ENCODE peak calls at places on chromosomes 11 and 22, in ten cellular contexts. One of them, this sample, is unnamed.

GRCh38 chr11:3132831-3133455 is 32.2 kb downstream of the OSBPL5 start:
- DNase-seq in astrocyte of the spinal cord: no peak
- DNase-seq in brain microvascular endothelial cell: no peak
- DNase-seq in stimulated activated CD4-positive, alpha-beta T cell treated with anti-CD3 and anti-CD28 coated beads, Interleukin-2, amount 100 ng/mL, for 48 hours: no peak
- DNase-seq in PC-9: no peak
- DNase-seq in cerebellar cortex: no peak
- DNase-seq in activated CD8-positive, alpha-beta T cell treated with anti-CD3 and anti-CD28 coated beads, Interleukin-2, amount 10 ng/mL, durations not matched to agents 7 days and 5 days: no peak
- DNase-seq in small intestine: no peak
- DNase-seq in fibroblast of pulmonary artery: no peak
- DNase-seq in KG1: no peak
- DNase-seq in this sample: no peak

GRCh38 chr11:134474942-134475341 is 62.9 kb upstream of the B3GAT1 start:
- DNase-seq in brain microvascular endothelial cell: no peak
- DNase-seq in activated CD8-positive, alpha-beta T cell treated with anti-CD3 and anti-CD28 coated beads, Interleukin-2, amount 10 ng/mL, durations not matched to agents 7 days and 5 days: no peak
- DNase-seq in KG1: no peak
- DNase-seq in astrocyte of the spinal cord: no peak
- DNase-seq in stimulated activated CD4-positive, alpha-beta T cell treated with anti-CD3 and anti-CD28 coated beads, Interleukin-2, amount 100 ng/mL, for 48 hours: no peak
- DNase-seq in PC-9: no peak
- DNase-seq in cerebellar cortex: no peak
- DNase-seq in small intestine: no peak
- DNase-seq in fibroblast of pulmonary artery: no peak
- DNase-seq in this sample: no peak

GRCh38 chr11:64759722-64760719 is at the start of gene PYGM:
- DNase-seq in small intestine: no peak
- DNase-seq in cerebellar cortex: peak; percentile 88
- DNase-seq in PC-9: no peak
- DNase-seq in astrocyte of the spinal cord: no peak
- DNase-seq in fibroblast of pulmonary artery: peak; percentile 60
- DNase-seq in brain microvascular endothelial cell: peak; percentile 16
- DNase-seq in stimulated activated CD4-positive, alpha-beta T cell treated with anti-CD3 and anti-CD28 coated beads, Interleukin-2, amount 100 ng/mL, for 48 hours: no peak
- DNase-seq in activated CD8-positive, alpha-beta T cell treated with anti-CD3 and anti-CD28 coated beads, Interleukin-2, amount 10 ng/mL, durations not matched to agents 7 days and 5 days: no peak
- DNase-seq in KG1: no peak
- DNase-seq in this sample: no peak

GRCh38 chr11:102560555-102561011 is 30.0 kb upstream of the MMP7 start:
- DNase-seq in fibroblast of pulmonary artery: peak; percentile 57
- DNase-seq in activated CD8-positive, alpha-beta T cell treated with anti-CD3 and anti-CD28 coated beads, Interleukin-2, amount 10 ng/mL, durations not matched to agents 7 days and 5 days: peak; percentile 55
- DNase-seq in astrocyte of the spinal cord: peak; percentile 88
- DNase-seq in small intestine: peak; percentile 45
- DNase-seq in cerebellar cortex: peak; percentile 3
- DNase-seq in brain microvascular endothelial cell: peak; percentile 38
- DNase-seq in KG1: peak; percentile 90
- DNase-seq in PC-9: no peak
- DNase-seq in stimulated activated CD4-positive, alpha-beta T cell treated with anti-CD3 and anti-CD28 coated beads, Interleukin-2, amount 100 ng/mL, for 48 hours: no peak
- DNase-seq in this sample: peak; percentile 85

GRCh38 chr22:28017859-28018258 is 98.8 kb upstream of the PITPNB start:
- DNase-seq in stimulated activated CD4-positive, alpha-beta T cell treated with anti-CD3 and anti-CD28 coated beads, Interleukin-2, amount 100 ng/mL, for 48 hours: no peak
- DNase-seq in astrocyte of the spinal cord: no peak
- DNase-seq in KG1: no peak
- DNase-seq in PC-9: no peak
- DNase-seq in activated CD8-positive, alpha-beta T cell treated with anti-CD3 and anti-CD28 coated beads, Interleukin-2, amount 10 ng/mL, durations not matched to agents 7 days and 5 days: no peak
- DNase-seq in fibroblast of pulmonary artery: no peak
- DNase-seq in cerebellar cortex: no peak
- DNase-seq in small intestine: no peak
- DNase-seq in brain microvascular endothelial cell: no peak
- DNase-seq in this sample: no peak

GRCh38 chr11:27427183-27427980 is 45.2 kb downstream of the LGR4 start:
- DNase-seq in fibroblast of pulmonary artery: peak; percentile 77
- DNase-seq in stimulated activated CD4-positive, alpha-beta T cell treated with anti-CD3 and anti-CD28 coated beads, Interleukin-2, amount 100 ng/mL, for 48 hours: no peak
- DNase-seq in KG1: no peak
- DNase-seq in small intestine: peak; percentile 58
- DNase-seq in cerebellar cortex: no peak
- DNase-seq in PC-9: no peak
- DNase-seq in activated CD8-positive, alpha-beta T cell treated with anti-CD3 and anti-CD28 coated beads, Interleukin-2, amount 10 ng/mL, durations not matched to agents 7 days and 5 days: no peak
- DNase-seq in brain microvascular endothelial cell: no peak
- DNase-seq in astrocyte of the spinal cord: peak; percentile 38
- DNase-seq in this sample: no peak

GRCh38 chr11:26079966-26080365 is 252.0 kb upstream of the ANO3 start:
- DNase-seq in PC-9: no peak
- DNase-seq in astrocyte of the spinal cord: no peak
- DNase-seq in KG1: no peak
- DNase-seq in stimulated activated CD4-positive, alpha-beta T cell treated with anti-CD3 and anti-CD28 coated beads, Interleukin-2, amount 100 ng/mL, for 48 hours: no peak
- DNase-seq in brain microvascular endothelial cell: no peak
- DNase-seq in activated CD8-positive, alpha-beta T cell treated with anti-CD3 and anti-CD28 coated beads, Interleukin-2, amount 10 ng/mL, durations not matched to agents 7 days and 5 days: no peak
- DNase-seq in cerebellar cortex: no peak
- DNase-seq in fibroblast of pulmonary artery: no peak
- DNase-seq in small intestine: no peak
- DNase-seq in this sample: no peak

GRCh38 chr11:304915-305833 is 2.4 kb upstream of the IFITM2 start:
- DNase-seq in brain microvascular endothelial cell: peak; percentile 59
- DNase-seq in small intestine: no peak
- DNase-seq in cerebellar cortex: peak; percentile 73
- DNase-seq in PC-9: peak; percentile 54
- DNase-seq in stimulated activated CD4-positive, alpha-beta T cell treated with anti-CD3 and anti-CD28 coated beads, Interleukin-2, amount 100 ng/mL, for 48 hours: no peak
- DNase-seq in astrocyte of the spinal cord: peak; percentile 81
- DNase-seq in activated CD8-positive, alpha-beta T cell treated with anti-CD3 and anti-CD28 coated beads, Interleukin-2, amount 10 ng/mL, durations not matched to agents 7 days and 5 days: peak; percentile 82
- DNase-seq in fibroblast of pulmonary artery: peak; percentile 86
- DNase-seq in KG1: peak; percentile 53
- DNase-seq in this sample: peak; percentile 25

GRCh38 chr11:1828542-1828941 is 6.2 kb upstream of the SYT8 start:
- DNase-seq in brain microvascular endothelial cell: no peak
- DNase-seq in cerebellar cortex: no peak
- DNase-seq in astrocyte of the spinal cord: no peak
- DNase-seq in PC-9: no peak
- DNase-seq in fibroblast of pulmonary artery: no peak
- DNase-seq in KG1: no peak
- DNase-seq in activated CD8-positive, alpha-beta T cell treated with anti-CD3 and anti-CD28 coated beads, Interleukin-2, amount 10 ng/mL, durations not matched to agents 7 days and 5 days: peak; percentile 18
- DNase-seq in stimulated activated CD4-positive, alpha-beta T cell treated with anti-CD3 and anti-CD28 coated beads, Interleukin-2, amount 100 ng/mL, for 48 hours: no peak
- DNase-seq in small intestine: no peak
- DNase-seq in this sample: no peak

GRCh38 chr11:121336279-121336947 is 43.8 kb downstream of the SC5D start:
- DNase-seq in cerebellar cortex: no peak
- DNase-seq in small intestine: no peak
- DNase-seq in fibroblast of pulmonary artery: no peak
- DNase-seq in KG1: no peak
- DNase-seq in stimulated activated CD4-positive, alpha-beta T cell treated with anti-CD3 and anti-CD28 coated beads, Interleukin-2, amount 100 ng/mL, for 48 hours: no peak
- DNase-seq in astrocyte of the spinal cord: no peak
- DNase-seq in PC-9: no peak
- DNase-seq in activated CD8-positive, alpha-beta T cell treated with anti-CD3 and anti-CD28 coated beads, Interleukin-2, amount 10 ng/mL, durations not matched to agents 7 days and 5 days: no peak
- DNase-seq in brain microvascular endothelial cell: no peak
- DNase-seq in this sample: no peak

GRCh38 chr11:94147433-94147845 is 18.8 kb downstream of the PANX1 start:
- DNase-seq in PC-9: no peak
- DNase-seq in small intestine: no peak
- DNase-seq in fibroblast of pulmonary artery: no peak
- DNase-seq in brain microvascular endothelial cell: no peak
- DNase-seq in activated CD8-positive, alpha-beta T cell treated with anti-CD3 and anti-CD28 coated beads, Interleukin-2, amount 10 ng/mL, durations not matched to agents 7 days and 5 days: peak; percentile 58
- DNase-seq in cerebellar cortex: no peak
- DNase-seq in astrocyte of the spinal cord: no peak
- DNase-seq in KG1: peak; percentile 30
- DNase-seq in stimulated activated CD4-positive, alpha-beta T cell treated with anti-CD3 and anti-CD28 coated beads, Interleukin-2, amount 100 ng/mL, for 48 hours: no peak
- DNase-seq in this sample: no peak

GRCh38 chr22:48438791-48439559 is 1388.7 kb downstream of the BRD1 start:
- DNase-seq in brain microvascular endothelial cell: no peak
- DNase-seq in activated CD8-positive, alpha-beta T cell treated with anti-CD3 and anti-CD28 coated beads, Interleukin-2, amount 10 ng/mL, durations not matched to agents 7 days and 5 days: no peak
- DNase-seq in fibroblast of pulmonary artery: no peak
- DNase-seq in PC-9: no peak
- DNase-seq in astrocyte of the spinal cord: no peak
- DNase-seq in KG1: no peak
- DNase-seq in small intestine: no peak
- DNase-seq in cerebellar cortex: no peak
- DNase-seq in stimulated activated CD4-positive, alpha-beta T cell treated with anti-CD3 and anti-CD28 coated beads, Interleukin-2, amount 100 ng/mL, for 48 hours: no peak
- DNase-seq in this sample: no peak

GRCh38 chr11:60941371-60942119 is 10.4 kb downstream of the SLC15A3 start:
- DNase-seq in activated CD8-positive, alpha-beta T cell treated with anti-CD3 and anti-CD28 coated beads, Interleukin-2, amount 10 ng/mL, durations not matched to agents 7 days and 5 days: no peak
- DNase-seq in stimulated activated CD4-positive, alpha-beta T cell treated with anti-CD3 and anti-CD28 coated beads, Interleukin-2, amount 100 ng/mL, for 48 hours: no peak
- DNase-seq in brain microvascular endothelial cell: no peak
- DNase-seq in cerebellar cortex: no peak
- DNase-seq in fibroblast of pulmonary artery: no peak
- DNase-seq in astrocyte of the spinal cord: no peak
- DNase-seq in KG1: no peak
- DNase-seq in small intestine: no peak
- DNase-seq in PC-9: no peak
- DNase-seq in this sample: no peak

GRCh38 chr22:35376728-35377472 is 4.0 kb upstream of the HMOX1 start:
- DNase-seq in brain microvascular endothelial cell: peak; percentile 96
- DNase-seq in stimulated activated CD4-positive, alpha-beta T cell treated with anti-CD3 and anti-CD28 coated beads, Interleukin-2, amount 100 ng/mL, for 48 hours: no peak
- DNase-seq in cerebellar cortex: peak; percentile 80
- DNase-seq in astrocyte of the spinal cord: peak; percentile 98
- DNase-seq in small intestine: peak; percentile 93
- DNase-seq in fibroblast of pulmonary artery: peak; percentile 100
- DNase-seq in activated CD8-positive, alpha-beta T cell treated with anti-CD3 and anti-CD28 coated beads, Interleukin-2, amount 10 ng/mL, durations not matched to agents 7 days and 5 days: peak; percentile 34
- DNase-seq in KG1: peak; percentile 44
- DNase-seq in PC-9: peak; percentile 92
- DNase-seq in this sample: peak; percentile 97

GRCh38 chr11:35088676-35089075 is 50.3 kb upstream of the CD44 start:
- DNase-seq in small intestine: no peak
- DNase-seq in fibroblast of pulmonary artery: peak; percentile 51
- DNase-seq in KG1: no peak
- DNase-seq in cerebellar cortex: no peak
- DNase-seq in stimulated activated CD4-positive, alpha-beta T cell treated with anti-CD3 and anti-CD28 coated beads, Interleukin-2, amount 100 ng/mL, for 48 hours: no peak
- DNase-seq in astrocyte of the spinal cord: no peak
- DNase-seq in brain microvascular endothelial cell: no peak
- DNase-seq in activated CD8-positive, alpha-beta T cell treated with anti-CD3 and anti-CD28 coated beads, Interleukin-2, amount 10 ng/mL, durations not matched to agents 7 days and 5 days: no peak
- DNase-seq in PC-9: no peak
- DNase-seq in this sample: peak; percentile 89

GRCh38 chr22:19018256-19018655 is 82.2 kb upstream of the PRODH start:
- DNase-seq in activated CD8-positive, alpha-beta T cell treated with anti-CD3 and anti-CD28 coated beads, Interleukin-2, amount 10 ng/mL, durations not matched to agents 7 days and 5 days: no peak
- DNase-seq in fibroblast of pulmonary artery: no peak
- DNase-seq in PC-9: no peak
- DNase-seq in cerebellar cortex: no peak
- DNase-seq in brain microvascular endothelial cell: no peak
- DNase-seq in small intestine: no peak
- DNase-seq in KG1: no peak
- DNase-seq in stimulated activated CD4-positive, alpha-beta T cell treated with anti-CD3 and anti-CD28 coated beads, Interleukin-2, amount 100 ng/mL, for 48 hours: no peak
- DNase-seq in astrocyte of the spinal cord: no peak
- DNase-seq in this sample: no peak

This sample was measured in mammary epithelial cell.